ENCODE peak calls at places on chromosome 6, in four cellular contexts. M is neural crest cell, W is A172, G is ascending aorta. N is an unnamed sample.

GRCh38 chr6:135230702-135231468 is 49.8 kb downstream of the MYB start:
- DNase-seq in M (no peak), W (no peak), G (no peak), N (no peak)

GRCh38 chr6:68741501-68742343 is 106.6 kb downstream of the ADGRB3 start:
- DNase-seq in G (no peak), W (no peak), M (no peak), N (no peak)

GRCh38 chr6:24064106-24064505 is 61.9 kb upstream of the NRSN1 start:
- DNase-seq in M (no peak), G (no peak), W (no peak), N (no peak)

GRCh38 chr6:34571388-34571787 is 15.3 kb upstream of the SPDEF start:
- DNase-seq in G (no peak), M (no peak), W (no peak), N (no peak)

GRCh38 chr6:35280903-35281302 is 16.7 kb upstream of the DEF6 start:
- DNase-seq in M (no peak), G (no peak), W (no peak), N (no peak)

GRCh38 chr6:112640895-112641294 is 293.8 kb downstream of the RFPL4B start:
- DNase-seq in W (peak), G (no peak), M (no peak), N (peak)

GRCh38 chr6:87922947-87923330 is 124.7 kb upstream of the SPACA1 start:
- DNase-seq in W (no peak), G (no peak), M (no peak), N (no peak)

GRCh38 chr6:38604700-38605099 is 35.0 kb downstream of the BTBD9 start:
- DNase-seq in M (no peak), W (peak), G (no peak), N (peak)

GRCh38 chr6:145015739-145016558 is 719.4 kb downstream of the EPM2A start:
- DNase-seq in M (no peak), G (no peak), W (peak), N (peak)

GRCh38 chr6:4550227-4550597 is 226.0 kb upstream of the CDYL start:
- DNase-seq in W (no peak), G (no peak), M (no peak), N (no peak)

GRCh38 chr6:99349620-99350141 is at the start of gene FAXC:
- DNase-seq in G (no peak), W (no peak), M (peak), N (no peak)

GRCh38 chr6:51494342-51494741 is 593.1 kb downstream of the PKHD1 start:
- DNase-seq in W (no peak), G (no peak), M (no peak), N (no peak)

GRCh38 chr6:16961577-16961976 is 140.3 kb upstream of the STMND1 start:
- DNase-seq in W (peak), M (no peak), G (no peak), N (peak)